ENCODE peak calls at places on chromosomes 2 and 18, in seven cellular contexts. E is neuronal stem cell, F is mesenchymal stem cell, T is H9, P is H1, S is trophoblast cell, Z is mesendoderm. X is an unnamed sample.
A peak's percentile ranks its signal among the peaks of the same experiment; 100 is the strongest.

GRCh38 chr2:72605836-72606442 is 219.9 kb downstream of the EXOC6B start:
- DNase-seq in E (no peak), F (peak; percentile 27), T (no peak), P (no peak), S (no peak), Z (peak; percentile 5), X (peak; percentile 39)

GRCh38 chr2:38751847-38752410 is 768 bp upstream of the SRSF7 start:
- DNase-seq in E (peak; percentile 51), F (no peak), T (no peak), P (no peak), S (no peak), Z (peak; percentile 80), X (peak; percentile 29)

GRCh38 chr2:36964496-36965058 is 1.8 kb downstream of the STRN start:
- DNase-seq in E (no peak), F (peak; percentile 5), T (no peak), P (no peak), S (peak; percentile 21), Z (no peak), X (no peak)

GRCh38 chr2:27212626-27213471 is 781 bp upstream of the SLC5A6 start:
- DNase-seq in E (no peak), F (peak; percentile 92), T (no peak), P (no peak), S (peak; percentile 29), Z (no peak), X (peak; percentile 76)

GRCh38 chr2:2913601-2914120 is 464.0 kb downstream of the EIPR1 start:
- DNase-seq in E (no peak), F (no peak), T (no peak), P (no peak), S (no peak), Z (no peak), X (no peak)

GRCh38 chr2:226795281-226796011 is 4.2 kb downstream of the IRS1 start:
- DNase-seq in E (no peak), F (no peak), T (no peak), P (peak; percentile 48), S (no peak), Z (no peak), X (peak; percentile 56)

GRCh38 chr18:32899819-32900218 is 127.0 kb upstream of the KLHL14 start:
- DNase-seq in E (no peak), F (no peak), T (no peak), P (no peak), S (no peak), Z (no peak), X (peak; percentile 4)

GRCh38 chr2:159140070-159140774 is 146.3 kb downstream of the WDSUB1 start:
- DNase-seq in E (no peak), F (peak; percentile 93), T (no peak), P (no peak), S (no peak), Z (no peak), X (peak; percentile 92)

GRCh38 chr2:28994074-28994473 is 13.0 kb downstream of the TOGARAM2 start:
- DNase-seq in E (no peak), F (no peak), T (no peak), P (no peak), S (no peak), Z (no peak), X (no peak)

GRCh38 chr2:164655750-164656149 is 34.5 kb upstream of the GRB14 start:
- DNase-seq in E (no peak), F (no peak), T (no peak), P (no peak), S (no peak), Z (peak; percentile 14), X (no peak)

GRCh38 chr2:69693059-69693458 is 48.9 kb upstream of the ANXA4 start:
- DNase-seq in E (no peak), F (no peak), T (no peak), P (no peak), S (no peak), Z (no peak), X (no peak)

GRCh38 chr18:25223899-25224607 is 127.9 kb downstream of the ZNF521 start:
- DNase-seq in E (no peak), F (no peak), T (no peak), P (no peak), S (no peak), Z (no peak), X (no peak)

GRCh38 chr18:25222648-25223047 is 129.3 kb downstream of the ZNF521 start:
- DNase-seq in E (no peak), F (no peak), T (no peak), P (no peak), S (no peak), Z (no peak), X (no peak)

GRCh38 chr18:25228410-25228809 is 123.6 kb downstream of the ZNF521 start:
- DNase-seq in E (no peak), F (no peak), T (no peak), P (no peak), S (no peak), Z (no peak), X (no peak)

GRCh38 chr18:25223211-25223610 is 128.8 kb downstream of the ZNF521 start:
- DNase-seq in E (no peak), F (no peak), T (peak; percentile 50), P (peak; percentile 64), S (no peak), Z (peak; percentile 84), X (no peak)

GRCh38 chr18:25225152-25225551 is 126.8 kb downstream of the ZNF521 start:
- DNase-seq in E (no peak), F (no peak), T (no peak), P (no peak), S (no peak), Z (no peak), X (no peak)
- H3K23ac ChIP-seq in E (no peak overlapping the region), F (no peak overlapping the region), T (no peak overlapping the region), P (no peak overlapping the region), S (no peak overlapping the region), Z (no peak overlapping the region), X (no peak overlapping the region)

GRCh38 chr2:60808330-60808801 is 52.3 kb downstream of the PAPOLG start:
- DNase-seq in E (no peak), F (no peak), T (peak; percentile 75), P (peak; percentile 48), S (peak; percentile 56), Z (peak; percentile 28), X (no peak)
- H3K23ac ChIP-seq in E (peak overlapping the region; percentile 83), F (no peak overlapping the region), T (no peak overlapping the region), P (no peak overlapping the region), S (no peak overlapping the region), Z (no peak overlapping the region), X (no peak overlapping the region)

GRCh38 chr18:9771261-9771976 is 63.3 kb downstream of the RAB31 start:
- DNase-seq in E (peak; percentile 69), F (peak; percentile 84), T (peak; percentile 89), P (peak; percentile 99), S (peak; percentile 84), Z (peak; percentile 88), X (peak; percentile 57)
- H3K23ac ChIP-seq in E (no peak overlapping the region), F (no peak overlapping the region), T (no peak overlapping the region), P (no peak overlapping the region), S (no peak overlapping the region), Z (no peak overlapping the region), X (peak overlapping the region; percentile 64)

GRCh38 chr2:127134833-127135830 is 28.2 kb upstream of the BIN1 start:
- DNase-seq in E (no peak), F (no peak), T (no peak), P (peak; percentile 43), S (no peak), Z (no peak), X (no peak)
- H3K23ac ChIP-seq in E (no peak overlapping the region), F (no peak overlapping the region), T (no peak overlapping the region), P (no peak overlapping the region), S (no peak overlapping the region), Z (no peak overlapping the region), X (no peak overlapping the region)

GRCh38 chr2:85083092-85083491 is 50.1 kb upstream of the TCF7L1 start:
- DNase-seq in E (no peak), F (no peak), T (no peak), P (no peak), S (no peak), Z (no peak), X (no peak)
- H3K23ac ChIP-seq in E (no peak overlapping the region), F (no peak overlapping the region), T (no peak overlapping the region), P (no peak overlapping the region), S (no peak overlapping the region), Z (no peak overlapping the region), X (no peak overlapping the region)

GRCh38 chr18:7202119-7202680 is 28.7 kb upstream of the LRRC30 start:
- DNase-seq in E (no peak), F (no peak), T (no peak), P (no peak), S (peak; percentile 90), Z (no peak), X (no peak)

GRCh38 chr18:7206231-7206630 is 24.7 kb upstream of the LRRC30 start:
- DNase-seq in E (no peak), F (no peak), T (no peak), P (no peak), S (no peak), Z (no peak), X (no peak)

GRCh38 chr18:7205346-7205745 is 25.5 kb upstream of the LRRC30 start:
- DNase-seq in E (no peak), F (no peak), T (no peak), P (no peak), S (no peak), Z (no peak), X (no peak)

GRCh38 chr18:7207366-7207765 is 23.5 kb upstream of the LRRC30 start:
- DNase-seq in E (no peak), F (no peak), T (no peak), P (no peak), S (no peak), Z (no peak), X (no peak)
- H3K23ac ChIP-seq in E (no peak overlapping the region), F (no peak overlapping the region), T (no peak overlapping the region), P (no peak overlapping the region), S (no peak overlapping the region), Z (no peak overlapping the region), X (no peak overlapping the region)

X was measured in IMR-90.